ENCODE peak calls at places on chromosome 17, in ten cellular contexts. Z is stimulated activated CD4-positive, alpha-beta T cell treated with anti-CD3 and anti-CD28 coated beads, Interleukin-1b, Interleukin-23, amount 100 ng/mL, for 1 hour; R is amniotic epithelial cell; H is Right ventricle myocardium superior; I is putamen; M is NCI-H187; P is EL; W is amniotic stem cell; J is sciatic nerve; D is tibial artery. T is an unnamed sample.

GRCh38 chr17:38711792-38712571 is 6.9 kb downstream of the MLLT6 start:
- DNase-seq in Z (no peak), R (no peak), H (peak), I (no peak), M (no peak), P (no peak), W (no peak), J (no peak), D (no peak), T (no peak)

GRCh38 chr17:17044846-17045561 is 2.7 kb downstream of the MPRIP start:
- DNase-seq in Z (no peak), R (peak), H (no peak), I (peak), M (no peak), P (peak), W (no peak), J (peak), D (peak), T (no peak)

GRCh38 chr17:75909051-75909811 is 4.5 kb upstream of the MRPL38 start:
- DNase-seq in Z (no peak), R (no peak), H (no peak), I (peak), M (no peak), P (no peak), W (no peak), J (no peak), D (no peak), T (peak)

GRCh38 chr17:48095611-48096010 is 5.7 kb downstream of the CBX1 start:
- DNase-seq in Z (no peak), R (no peak), H (no peak), I (no peak), M (no peak), P (no peak), W (no peak), J (no peak), D (no peak), T (no peak)

GRCh38 chr17:17783121-17783824 is 53.5 kb downstream of the SREBF1 start:
- DNase-seq in Z (no peak), R (no peak), H (peak), I (peak), M (peak), P (peak), W (no peak), J (no peak), D (peak), T (peak)

GRCh38 chr17:58215685-58216084 is 3.4 kb downstream of the MKS1 start:
- DNase-seq in Z (no peak), R (no peak), H (no peak), I (no peak), M (no peak), P (no peak), W (no peak), J (no peak), D (no peak), T (no peak)

GRCh38 chr17:66432996-66433556 is 130.7 kb downstream of the PRKCA start:
- DNase-seq in Z (no peak), R (peak), H (no peak), I (no peak), M (no peak), P (peak), W (no peak), J (no peak), D (no peak), T (no peak)

GRCh38 chr17:17837380-17837821 is 615 bp upstream of the SREBF1 start:
- DNase-seq in Z (no peak), R (peak), H (no peak), I (no peak), M (no peak), P (peak), W (no peak), J (no peak), D (peak), T (no peak)

GRCh38 chr17:49230636-49231562 is at the start of gene PHOSPHO1:
- DNase-seq in Z (peak), R (peak), H (peak), I (peak), M (peak), P (peak), W (peak), J (peak), D (peak), T (peak)

GRCh38 chr17:78748048-78748729 is 33.9 kb downstream of the CYTH1 start:
- DNase-seq in Z (no peak), R (no peak), H (no peak), I (no peak), M (no peak), P (no peak), W (no peak), J (no peak), D (no peak), T (no peak)

GRCh38 chr17:13337864-13338371 is 263.8 kb downstream of the HS3ST3A1 start:
- DNase-seq in Z (no peak), R (peak), H (no peak), I (no peak), M (no peak), P (peak), W (peak), J (no peak), D (no peak), T (peak)

GRCh38 chr17:6046431-6046830 is 23.7 kb upstream of the WSCD1 start:
- DNase-seq in Z (no peak), R (no peak), H (no peak), I (no peak), M (no peak), P (no peak), W (no peak), J (no peak), D (no peak), T (no peak)

GRCh38 chr17:32878211-32878610 is 1.3 kb upstream of the MYO1D start:
- DNase-seq in Z (no peak), R (peak), H (peak), I (no peak), M (no peak), P (peak), W (no peak), J (peak), D (peak), T (no peak)

GRCh38 chr17:77959926-77960521 is 1.5 kb downstream of the TNRC6C start:
- DNase-seq in Z (no peak), R (peak), H (no peak), I (peak), M (no peak), P (peak), W (no peak), J (no peak), D (no peak), T (no peak)

GRCh38 chr17:82388223-82388921 is 16.8 kb downstream of the UTS2R start:
- DNase-seq in Z (no peak), R (no peak), H (peak), I (no peak), M (no peak), P (no peak), W (no peak), J (no peak), D (no peak), T (no peak)

GRCh38 chr17:58985265-58985810 is 121.3 kb downstream of the TRIM37 start:
- DNase-seq in Z (no peak), R (no peak), H (no peak), I (no peak), M (no peak), P (no peak), W (no peak), J (no peak), D (no peak), T (no peak)

GRCh38 chr17:7313890-7314718 is 1.1 kb downstream of the GPS2 start:
- DNase-seq in Z (no peak), R (no peak), H (no peak), I (no peak), M (no peak), P (peak), W (no peak), J (no peak), D (no peak), T (no peak)

GRCh38 chr17:7191571-7192270 is 12.6 kb upstream of the ASGR1 start:
- DNase-seq in Z (no peak), R (peak), H (peak), I (no peak), M (no peak), P (peak), W (peak), J (no peak), D (no peak), T (no peak)

GRCh38 chr17:70780031-70780430 is 610.7 kb downstream of the KCNJ2 start:
- DNase-seq in Z (no peak), R (no peak), H (no peak), I (no peak), M (no peak), P (peak), W (no peak), J (no peak), D (no peak), T (no peak)

GRCh38 chr17:29331330-29331729 is 37.4 kb upstream of the NUFIP2 start:
- DNase-seq in Z (no peak), R (no peak), H (no peak), I (no peak), M (no peak), P (no peak), W (no peak), J (no peak), D (no peak), T (no peak)

GRCh38 chr17:39667262-39668140 is 752 bp upstream of the PNMT start:
- DNase-seq in Z (no peak), R (no peak), H (peak), I (no peak), M (no peak), P (no peak), W (no peak), J (no peak), D (peak), T (no peak)

GRCh38 chr17:74552037-74552436 is 6.1 kb upstream of the CD300C start:
- DNase-seq in Z (no peak), R (no peak), H (no peak), I (no peak), M (no peak), P (peak), W (no peak), J (no peak), D (no peak), T (no peak)

GRCh38 chr17:44997733-44998520 is 29.8 kb upstream of the C1QL1 start:
- DNase-seq in Z (no peak), R (peak), H (peak), I (no peak), M (no peak), P (peak), W (no peak), J (no peak), D (no peak), T (no peak)

GRCh38 chr17:36082062-36082461 is 7.9 kb downstream of the CCL3 start:
- DNase-seq in Z (no peak), R (no peak), H (no peak), I (no peak), M (no peak), P (no peak), W (no peak), J (no peak), D (no peak), T (no peak)

GRCh38 chr17:46802831-46803230 is 15.7 kb downstream of the WNT3 start:
- DNase-seq in Z (no peak), R (no peak), H (no peak), I (no peak), M (no peak), P (no peak), W (no peak), J (no peak), D (no peak), T (no peak)

GRCh38 chr17:19904924-19905323 is 37.2 kb upstream of the ULK2 start:
- DNase-seq in Z (no peak), R (no peak), H (peak), I (peak), M (no peak), P (no peak), W (no peak), J (peak), D (peak), T (no peak)

GRCh38 chr17:50634123-50634914 is at the start of gene ABCC3:
- DNase-seq in Z (no peak), R (peak), H (no peak), I (no peak), M (no peak), P (peak), W (peak), J (no peak), D (peak), T (no peak)

GRCh38 chr17:57970706-57971105 is 15.5 kb upstream of the CUEDC1 start:
- DNase-seq in Z (no peak), R (no peak), H (no peak), I (no peak), M (no peak), P (peak), W (no peak), J (no peak), D (no peak), T (no peak)

GRCh38 chr17:74257311-74257710 is 16.7 kb upstream of the DNAI2 start:
- DNase-seq in Z (no peak), R (no peak), H (no peak), I (no peak), M (no peak), P (no peak), W (no peak), J (no peak), D (no peak), T (no peak)

GRCh38 chr17:30312218-30312617 is 20.5 kb upstream of the BLMH start:
- DNase-seq in Z (no peak), R (no peak), H (no peak), I (no peak), M (no peak), P (no peak), W (no peak), J (no peak), D (no peak), T (no peak)

GRCh38 chr17:40548982-40549680 is 16.1 kb downstream of the CCR7 start:
- DNase-seq in Z (no peak), R (peak), H (no peak), I (no peak), M (no peak), P (peak), W (peak), J (peak), D (peak), T (no peak)

GRCh38 chr17:427327-427726 is 74.7 kb upstream of the RPH3AL start:
- DNase-seq in Z (no peak), R (no peak), H (no peak), I (no peak), M (no peak), P (no peak), W (no peak), J (no peak), D (no peak), T (no peak)

GRCh38 chr17:3889613-3890012 is 3.2 kb downstream of the CAMKK1 start:
- DNase-seq in Z (no peak), R (no peak), H (no peak), I (no peak), M (no peak), P (no peak), W (no peak), J (no peak), D (peak), T (no peak)

GRCh38 chr17:31830971-31831755 is 27.9 kb downstream of the COPRS start:
- DNase-seq in Z (no peak), R (peak), H (no peak), I (no peak), M (no peak), P (peak), W (no peak), J (no peak), D (no peak), T (no peak)